ENCODE peak calls at places on chromosomes 13 and 19, in eight cellular contexts. J is right lobe of liver; F is heart right ventricle; Z is heart left ventricle; E is AG04450; H is psoas muscle; A is mammary epithelial cell; B is CD8-positive, alpha-beta T cell. O is an unnamed sample.

GRCh38 chr13:76667551-76667950 is 218.7 kb downstream of the KCTD12 start:
- DNase-seq in E (peak; percentile 29), A (peak; percentile 16), H (no peak), Z (no peak), F (peak; percentile 32), B (peak; percentile 5), J (no peak), O (no peak)

GRCh38 chr19:47107201-47107952 is 6.2 kb downstream of the ZC3H4 start:
- DNase-seq in F (no peak), B (peak; percentile 40), E (no peak), J (no peak), Z (no peak), H (no peak), A (peak; percentile 32), O (no peak)

GRCh38 chr19:32971012-32971595 is 654 bp downstream of the CEP89 start:
- DNase-seq in A (no peak), F (no peak), J (no peak), H (no peak), E (no peak), B (no peak), Z (no peak), O (no peak)

GRCh38 chr19:12139309-12139708 is 841 bp downstream of the ZNF20 start:
- DNase-seq in F (no peak), J (no peak), A (no peak), H (no peak), B (no peak), Z (no peak), E (no peak), O (no peak)

GRCh38 chr13:51998723-51999471 is 12.4 kb downstream of the ATP7B start:
- DNase-seq in E (no peak), Z (no peak), A (no peak), B (no peak), F (no peak), H (no peak), J (no peak), O (no peak)

GRCh38 chr19:3055741-3056453 is 6.4 kb downstream of the TLE5 start:
- DNase-seq in F (no peak), A (peak; percentile 92), E (no peak), Z (no peak), B (no peak), H (peak; percentile 40), J (no peak), O (peak; percentile 77)

GRCh38 chr19:13103961-13104847 is 1.5 kb upstream of the LYL1 start:
- DNase-seq in B (peak; percentile 69), F (peak; percentile 85), Z (peak; percentile 88), A (no peak), H (peak; percentile 73), J (peak; percentile 83), E (no peak), O (no peak)

GRCh38 chr13:109145631-109146030 is 516.2 kb downstream of the MYO16 start:
- DNase-seq in Z (no peak), J (no peak), H (no peak), B (no peak), E (peak; percentile 44), F (peak; percentile 42), A (peak; percentile 72), O (no peak)

GRCh38 chr19:35901854-35902661 is at the start of gene HCST:
- DNase-seq in A (peak; percentile 41), J (no peak), B (peak; percentile 35), H (no peak), F (no peak), E (no peak), Z (no peak), O (peak; percentile 21)
- TF ChIP-seq CTCF in A (no peak), J (no peak), B (no peak), H (no peak), F (no peak), E (no peak), Z (no peak), O (no peak)

GRCh38 chr13:101140087-101140770 is 276.1 kb downstream of the NALCN start:
- DNase-seq in B (no peak), F (no peak), H (no peak), E (no peak), A (no peak), Z (no peak), J (no peak), O (no peak)

GRCh38 chr13:101140936-101141335 is 275.4 kb downstream of the NALCN start:
- DNase-seq in F (no peak), H (no peak), J (no peak), E (no peak), Z (no peak), A (no peak), B (no peak), O (no peak)

GRCh38 chr13:101144808-101145419 is 271.4 kb downstream of the NALCN start:
- DNase-seq in F (no peak), Z (no peak), A (peak; percentile 30), E (peak; percentile 29), H (no peak), B (peak; percentile 20), J (no peak), O (no peak)

GRCh38 chr13:101139076-101139475 is 277.2 kb downstream of the NALCN start:
- DNase-seq in E (no peak), A (no peak), Z (no peak), H (no peak), F (no peak), J (no peak), B (no peak), O (no peak)
- H3K27ac ChIP-seq in E (no peak overlapping the region), A (no peak overlapping the region), Z (no peak overlapping the region), H (no peak overlapping the region), F (no peak overlapping the region), J (no peak overlapping the region), B (no peak overlapping the region), O (no peak overlapping the region)

DNA sequence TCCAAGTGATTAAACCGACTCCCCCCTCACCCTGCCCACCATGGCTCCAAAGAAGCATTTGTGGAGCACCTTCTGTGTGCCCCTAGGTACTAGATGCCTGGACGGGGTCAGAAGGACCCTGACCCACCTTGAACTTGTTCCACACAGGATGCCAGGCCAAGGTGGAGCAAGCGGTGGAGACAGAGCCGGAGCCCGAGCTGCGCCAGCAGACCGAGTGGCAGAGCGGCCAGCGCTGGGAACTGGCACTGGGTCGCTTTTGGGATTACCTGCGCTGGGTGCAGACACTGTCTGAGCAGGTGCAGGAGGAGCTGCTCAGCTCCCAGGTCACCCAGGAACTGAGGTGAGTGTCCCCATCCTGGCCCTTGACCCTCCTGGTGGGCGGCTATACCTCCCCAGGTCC is 2.0 kb downstream of the APOE start:
- DNase-seq in E (no peak), J (no peak), A (no peak), F (no peak), Z (no peak), H (no peak), B (no peak), O (no peak)
- H3K27me3 ChIP-seq in E (peaks cover 9% of the 10 kb centered on the region), J (no peaks in the 10 kb centered on the region), A (no peaks in the 10 kb centered on the region), F (peaks cover 36% of the 10 kb centered on the region), Z (peaks cover 34% of the 10 kb centered on the region), H (peaks cover 18% of the 10 kb centered on the region), B (peaks cover 7% of the 10 kb centered on the region), O (peaks cover 31% of the 10 kb centered on the region)

GRCh38 chr19:29093553-29093908 is 119.4 kb downstream of the UQCRFS1 start:
- DNase-seq in J (no peak), F (no peak), A (no peak), E (no peak), H (peak; percentile 21), Z (no peak), B (no peak), O (no peak)
- TF ChIP-seq CTCF in J (no peak), F (no peak), A (no peak), E (no peak), H (no peak), Z (no peak), B (no peak), O (no peak)

DNA sequence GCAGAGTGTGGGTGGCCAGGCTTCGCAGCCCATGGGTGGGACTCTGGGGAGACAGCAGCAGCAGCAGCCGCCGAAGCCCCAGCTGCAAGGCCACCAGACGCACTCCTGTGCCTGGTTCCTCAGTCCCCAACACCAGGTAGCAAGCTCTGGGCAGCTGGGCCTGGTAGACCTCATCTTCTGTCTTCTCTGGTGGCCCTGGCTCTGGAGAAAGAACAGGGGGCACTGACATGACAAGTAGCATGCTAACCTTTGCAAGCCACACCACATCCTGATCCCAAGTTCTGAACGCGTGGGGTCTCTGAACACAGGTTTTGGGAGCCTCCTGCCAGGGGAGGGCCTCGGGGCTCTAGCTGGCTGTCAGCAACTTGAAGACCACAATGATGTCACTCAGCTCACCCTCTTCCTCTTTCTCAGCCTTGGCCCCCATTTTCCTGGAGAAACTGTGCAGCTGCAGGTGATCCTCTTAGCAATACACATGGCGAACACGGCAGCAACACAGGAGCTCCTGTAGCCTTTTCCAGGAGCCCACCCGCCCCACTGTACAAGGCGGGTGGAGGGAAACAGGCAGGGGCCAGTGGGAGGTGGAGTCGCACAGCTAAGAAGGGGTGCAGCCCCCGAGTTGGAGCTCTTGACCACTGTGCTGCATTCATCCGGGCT is 5.8 kb downstream of the FUZ start:
- DNase-seq in F (no peak), B (peak; percentile 14), H (no peak), Z (no peak), E (no peak), A (no peak), J (no peak), O (no peak)
- H3K27ac ChIP-seq in F (peak overlapping the region; percentile 56), B (no peak overlapping the region), H (peak overlapping the region; percentile 9), Z (no peak overlapping the region), E (no peak overlapping the region), A (no peak overlapping the region), J (no peak overlapping the region), O (peak overlapping the region; percentile 5)

GRCh38 chr19:8150998-8151397 is 1.6 kb upstream of the FBN3 start:
- DNase-seq in F (no peak), J (no peak), Z (no peak), H (no peak), B (no peak), E (no peak), A (no peak), O (no peak)
- H3K27me3 ChIP-seq in F (peaks cover 56% of the 10 kb centered on the region), J (no peaks in the 10 kb centered on the region), Z (peaks cover 50% of the 10 kb centered on the region), H (peaks cover 9% of the 10 kb centered on the region), B (peaks cover 16% of the 10 kb centered on the region), E (peaks cover 35% of the 10 kb centered on the region), A (peaks cover 10% of the 10 kb centered on the region), O (peaks cover 65% of the 10 kb centered on the region)

GRCh38 chr13:24050292-24050711 is 110.2 kb upstream of the SPATA13 start:
- DNase-seq in H (peak; percentile 28), E (no peak), J (no peak), B (no peak), Z (no peak), A (peak; percentile 50), F (no peak), O (peak; percentile 53)

GRCh38 chr13:24053505-24054251 is 106.8 kb upstream of the SPATA13 start:
- DNase-seq in B (peak; percentile 62), Z (no peak), A (peak; percentile 74), H (no peak), F (peak; percentile 56), E (no peak), J (peak; percentile 66), O (no peak)

GRCh38 chr13:24050796-24051715 is 109.5 kb upstream of the SPATA13 start:
- DNase-seq in E (no peak), H (no peak), Z (no peak), J (no peak), F (no peak), B (no peak), A (peak; percentile 32), O (no peak)

DNA sequence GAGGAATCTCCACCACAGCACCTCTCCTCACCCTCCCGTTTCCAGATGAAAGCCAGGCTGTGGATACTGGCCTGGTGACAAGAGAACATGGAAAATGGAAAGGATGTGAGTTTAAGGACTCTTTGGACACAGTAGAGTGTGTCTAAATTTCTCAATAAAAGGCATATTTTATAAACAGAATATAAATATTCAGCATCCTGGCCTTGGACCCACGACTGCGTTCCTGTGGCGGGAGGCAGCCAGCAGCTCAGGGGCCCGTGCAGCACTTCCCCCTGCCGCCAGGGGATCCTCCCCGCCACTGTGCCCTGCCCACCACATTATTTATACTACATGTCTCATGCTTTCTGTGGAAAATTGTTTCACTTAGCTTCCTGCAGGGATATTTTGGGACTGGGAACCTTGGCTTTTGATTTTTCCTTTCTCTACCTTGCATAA is 108.0 kb upstream of the SPATA13 start:
- DNase-seq in H (peak; percentile 25), J (no peak), F (no peak), B (no peak), A (no peak), Z (no peak), E (no peak), O (no peak)
- TF ChIP-seq CTCF in H (no peak), J (no peak), F (peak; percentile 20), B (no peak), A (no peak), Z (no peak), E (no peak), O (no peak)